ENCODE peak calls at places on chromosomes 6 and 20, in six cellular contexts. One of them, this sample, is unnamed.

GRCh38 chr20:37071481-37071911 is 24.3 kb downstream of the RBL1 start:
- DNase-seq in WERI-Rb-1: no peak
- DNase-seq in nephron progenitor cell: no peak
- DNase-seq in lower leg skin: peak
- DNase-seq in mammary epithelial cell: peak
- DNase-seq in OCI-LY7: no peak
- DNase-seq in this sample: peak

GRCh38 chr6:5053038-5053437 is 32.1 kb upstream of the PPP1R3G start:
- DNase-seq in WERI-Rb-1: no peak
- DNase-seq in nephron progenitor cell: no peak
- DNase-seq in OCI-LY7: no peak
- DNase-seq in lower leg skin: no peak
- DNase-seq in mammary epithelial cell: no peak
- DNase-seq in this sample: no peak

GRCh38 chr6:32950449-32950848 is 2.4 kb downstream of the HLA-DMA start:
- DNase-seq in nephron progenitor cell: no peak
- DNase-seq in lower leg skin: no peak
- DNase-seq in WERI-Rb-1: no peak
- DNase-seq in OCI-LY7: no peak
- DNase-seq in mammary epithelial cell: no peak
- DNase-seq in this sample: no peak

GRCh38 chr6:18504232-18504596 is 117.1 kb downstream of the RNF144B start:
- DNase-seq in WERI-Rb-1: no peak
- DNase-seq in mammary epithelial cell: no peak
- DNase-seq in nephron progenitor cell: no peak
- DNase-seq in lower leg skin: no peak
- DNase-seq in OCI-LY7: no peak
- DNase-seq in this sample: no peak

GRCh38 chr6:108690326-108691000 is 129.7 kb downstream of the FOXO3 start:
- DNase-seq in mammary epithelial cell: peak
- DNase-seq in nephron progenitor cell: no peak
- DNase-seq in lower leg skin: no peak
- DNase-seq in OCI-LY7: no peak
- DNase-seq in WERI-Rb-1: no peak
- DNase-seq in this sample: peak

GRCh38 chr6:43669922-43670622 is 17.5 kb downstream of the MRPS18A start:
- DNase-seq in OCI-LY7: no peak
- DNase-seq in WERI-Rb-1: no peak
- DNase-seq in mammary epithelial cell: no peak
- DNase-seq in nephron progenitor cell: no peak
- DNase-seq in lower leg skin: no peak
- DNase-seq in this sample: no peak

GRCh38 chr6:30325150-30325872 is 1.4 kb upstream of the TRIM39 start:
- DNase-seq in lower leg skin: no peak
- DNase-seq in nephron progenitor cell: peak
- DNase-seq in OCI-LY7: peak
- DNase-seq in mammary epithelial cell: no peak
- DNase-seq in WERI-Rb-1: peak
- DNase-seq in this sample: peak

GRCh38 chr20:36481380-36482043 is 59.8 kb upstream of the MYL9 start:
- DNase-seq in OCI-LY7: no peak
- DNase-seq in mammary epithelial cell: no peak
- DNase-seq in lower leg skin: no peak
- DNase-seq in WERI-Rb-1: peak
- DNase-seq in nephron progenitor cell: no peak
- DNase-seq in this sample: no peak

GRCh38 chr6:51541847-51542246 is 545.6 kb downstream of the PKHD1 start:
- DNase-seq in WERI-Rb-1: no peak
- DNase-seq in OCI-LY7: no peak
- DNase-seq in mammary epithelial cell: peak
- DNase-seq in nephron progenitor cell: no peak
- DNase-seq in lower leg skin: no peak
- DNase-seq in this sample: peak

GRCh38 chr6:112348334-112348874 is 1.3 kb downstream of the RFPL4B start:
- DNase-seq in mammary epithelial cell: no peak
- DNase-seq in lower leg skin: no peak
- DNase-seq in WERI-Rb-1: no peak
- DNase-seq in nephron progenitor cell: no peak
- DNase-seq in OCI-LY7: no peak
- DNase-seq in this sample: no peak

GRCh38 chr6:124800222-124800621 is 162.0 kb upstream of the RNF217 start:
- DNase-seq in mammary epithelial cell: no peak
- DNase-seq in lower leg skin: no peak
- DNase-seq in OCI-LY7: no peak
- DNase-seq in nephron progenitor cell: no peak
- DNase-seq in WERI-Rb-1: no peak
- DNase-seq in this sample: no peak
- TF ChIP-seq CTCF in mammary epithelial cell: no peak
- TF ChIP-seq CTCF in lower leg skin: no peak
- TF ChIP-seq CTCF in OCI-LY7: no peak
- TF ChIP-seq CTCF in nephron progenitor cell: no peak
- TF ChIP-seq CTCF in WERI-Rb-1: no peak
- TF ChIP-seq CTCF in this sample: no peak

DNA sequence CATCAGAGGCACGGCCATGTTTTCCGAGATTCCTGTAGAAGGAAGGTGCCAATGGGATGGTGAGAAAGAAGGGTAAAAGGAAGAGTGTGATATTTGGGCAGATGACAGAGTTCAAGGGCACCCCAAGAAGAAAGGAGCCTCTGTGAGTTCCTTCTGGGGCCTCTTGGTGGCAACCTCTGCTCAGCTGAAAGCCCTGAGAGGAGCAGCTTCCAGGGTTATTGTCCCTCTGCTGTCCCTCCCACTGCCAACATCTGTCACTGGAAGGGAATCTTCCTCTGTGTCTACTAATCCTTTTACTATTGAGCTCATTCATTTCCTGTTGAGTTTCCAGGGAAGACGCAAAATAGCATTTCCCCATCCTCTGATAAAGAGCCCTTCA is 40.0 kb upstream of the KCNK16 start:
- DNase-seq in lower leg skin: no peak
- DNase-seq in nephron progenitor cell: no peak
- DNase-seq in WERI-Rb-1: peak
- DNase-seq in mammary epithelial cell: no peak
- DNase-seq in OCI-LY7: no peak
- DNase-seq in this sample: peak
- TF ChIP-seq CTCF in lower leg skin: no peak
- TF ChIP-seq CTCF in nephron progenitor cell: no peak
- TF ChIP-seq CTCF in WERI-Rb-1: peak
- TF ChIP-seq CTCF in mammary epithelial cell: no peak
- TF ChIP-seq CTCF in OCI-LY7: no peak
- TF ChIP-seq CTCF in this sample: no peak

GRCh38 chr6:128487746-128488145 is 32.7 kb downstream of the PTPRK start:
- DNase-seq in OCI-LY7: no peak
- DNase-seq in lower leg skin: no peak
- DNase-seq in nephron progenitor cell: no peak
- DNase-seq in WERI-Rb-1: no peak
- DNase-seq in mammary epithelial cell: peak
- DNase-seq in this sample: no peak

GRCh38 chr6:128482642-128483041 is 37.8 kb downstream of the PTPRK start:
- DNase-seq in nephron progenitor cell: no peak
- DNase-seq in mammary epithelial cell: no peak
- DNase-seq in OCI-LY7: no peak
- DNase-seq in WERI-Rb-1: no peak
- DNase-seq in lower leg skin: no peak
- DNase-seq in this sample: no peak

GRCh38 chr6:128483472-128484135 is 36.8 kb downstream of the PTPRK start:
- DNase-seq in nephron progenitor cell: no peak
- DNase-seq in OCI-LY7: no peak
- DNase-seq in lower leg skin: no peak
- DNase-seq in mammary epithelial cell: no peak
- DNase-seq in WERI-Rb-1: no peak
- DNase-seq in this sample: no peak

GRCh38 chr6:128491041-128491642 is 29.3 kb downstream of the PTPRK start:
- DNase-seq in WERI-Rb-1: no peak
- DNase-seq in mammary epithelial cell: peak
- DNase-seq in lower leg skin: no peak
- DNase-seq in OCI-LY7: no peak
- DNase-seq in nephron progenitor cell: no peak
- DNase-seq in this sample: no peak

GRCh38 chr6:128487055-128487454 is 33.3 kb downstream of the PTPRK start:
- DNase-seq in WERI-Rb-1: no peak
- DNase-seq in OCI-LY7: no peak
- DNase-seq in lower leg skin: no peak
- DNase-seq in mammary epithelial cell: no peak
- DNase-seq in nephron progenitor cell: no peak
- DNase-seq in this sample: no peak
- TF ChIP-seq CTCF in WERI-Rb-1: peak
- TF ChIP-seq CTCF in OCI-LY7: no peak
- TF ChIP-seq CTCF in lower leg skin: no peak
- TF ChIP-seq CTCF in mammary epithelial cell: peak
- TF ChIP-seq CTCF in nephron progenitor cell: peak
- TF ChIP-seq CTCF in this sample: peak

GRCh38 chr6:26045046-26045938 is 41.9 kb upstream of the HFE start:
- DNase-seq in WERI-Rb-1: no peak
- DNase-seq in mammary epithelial cell: peak
- DNase-seq in lower leg skin: peak
- DNase-seq in nephron progenitor cell: no peak
- DNase-seq in OCI-LY7: peak
- DNase-seq in this sample: peak
- TF ChIP-seq CTCF in WERI-Rb-1: no peak
- TF ChIP-seq CTCF in mammary epithelial cell: peak
- TF ChIP-seq CTCF in lower leg skin: no peak
- TF ChIP-seq CTCF in nephron progenitor cell: no peak
- TF ChIP-seq CTCF in OCI-LY7: peak
- TF ChIP-seq CTCF in this sample: no peak

GRCh38 chr20:6767536-6768227 is at the start of gene BMP2:
- DNase-seq in OCI-LY7: no peak
- DNase-seq in lower leg skin: no peak
- DNase-seq in mammary epithelial cell: peak
- DNase-seq in nephron progenitor cell: peak
- DNase-seq in WERI-Rb-1: peak
- DNase-seq in this sample: peak

GRCh38 chr20:6765469-6766058 is 1.9 kb upstream of the BMP2 start:
- DNase-seq in lower leg skin: no peak
- DNase-seq in WERI-Rb-1: no peak
- DNase-seq in mammary epithelial cell: peak
- DNase-seq in nephron progenitor cell: no peak
- DNase-seq in OCI-LY7: peak
- DNase-seq in this sample: peak

GRCh38 chr20:6768228-6769185 is 1.0 kb downstream of the BMP2 start:
- DNase-seq in nephron progenitor cell: peak
- DNase-seq in OCI-LY7: no peak
- DNase-seq in mammary epithelial cell: peak
- DNase-seq in lower leg skin: peak
- DNase-seq in WERI-Rb-1: no peak
- DNase-seq in this sample: peak

GRCh38 chr20:6766433-6766832 is 1.1 kb upstream of the BMP2 start:
- DNase-seq in WERI-Rb-1: no peak
- DNase-seq in OCI-LY7: no peak
- DNase-seq in lower leg skin: no peak
- DNase-seq in nephron progenitor cell: no peak
- DNase-seq in mammary epithelial cell: no peak
- DNase-seq in this sample: no peak

DNA sequence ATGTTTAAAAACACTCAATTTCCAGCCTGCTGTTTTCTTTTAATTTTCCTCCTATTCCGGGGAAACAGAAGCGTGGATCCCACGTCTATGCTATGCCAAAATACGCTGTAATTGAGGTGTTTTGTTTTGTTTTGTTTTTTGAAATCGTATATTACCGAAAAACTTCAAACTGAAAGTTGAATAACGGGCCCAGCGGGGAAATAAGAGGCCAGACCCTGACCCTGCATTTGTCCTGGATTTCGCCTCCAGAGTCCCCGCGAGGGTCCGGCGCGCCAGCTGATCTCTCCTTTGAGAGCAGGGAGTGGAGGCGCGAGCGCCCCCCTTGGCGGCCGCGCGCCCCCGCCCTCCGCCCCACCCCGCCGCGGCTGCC is 335 bp upstream of the BMP2 start:
- DNase-seq in nephron progenitor cell: no peak
- DNase-seq in mammary epithelial cell: no peak
- DNase-seq in OCI-LY7: no peak
- DNase-seq in WERI-Rb-1: no peak
- DNase-seq in lower leg skin: no peak
- DNase-seq in this sample: no peak
- TF ChIP-seq CTCF in nephron progenitor cell: no peak
- TF ChIP-seq CTCF in mammary epithelial cell: no peak
- TF ChIP-seq CTCF in OCI-LY7: no peak
- TF ChIP-seq CTCF in WERI-Rb-1: no peak
- TF ChIP-seq CTCF in lower leg skin: no peak
- TF ChIP-seq CTCF in this sample: no peak

GRCh38 chr6:75855047-75855446 is 106.0 kb downstream of the MYO6 start:
- DNase-seq in lower leg skin: no peak
- DNase-seq in WERI-Rb-1: peak
- DNase-seq in mammary epithelial cell: peak
- DNase-seq in nephron progenitor cell: peak
- DNase-seq in OCI-LY7: peak
- DNase-seq in this sample: peak
- TF ChIP-seq CTCF in lower leg skin: no peak
- TF ChIP-seq CTCF in WERI-Rb-1: peak
- TF ChIP-seq CTCF in mammary epithelial cell: peak
- TF ChIP-seq CTCF in nephron progenitor cell: peak
- TF ChIP-seq CTCF in OCI-LY7: peak
- TF ChIP-seq CTCF in this sample: peak

DNA sequence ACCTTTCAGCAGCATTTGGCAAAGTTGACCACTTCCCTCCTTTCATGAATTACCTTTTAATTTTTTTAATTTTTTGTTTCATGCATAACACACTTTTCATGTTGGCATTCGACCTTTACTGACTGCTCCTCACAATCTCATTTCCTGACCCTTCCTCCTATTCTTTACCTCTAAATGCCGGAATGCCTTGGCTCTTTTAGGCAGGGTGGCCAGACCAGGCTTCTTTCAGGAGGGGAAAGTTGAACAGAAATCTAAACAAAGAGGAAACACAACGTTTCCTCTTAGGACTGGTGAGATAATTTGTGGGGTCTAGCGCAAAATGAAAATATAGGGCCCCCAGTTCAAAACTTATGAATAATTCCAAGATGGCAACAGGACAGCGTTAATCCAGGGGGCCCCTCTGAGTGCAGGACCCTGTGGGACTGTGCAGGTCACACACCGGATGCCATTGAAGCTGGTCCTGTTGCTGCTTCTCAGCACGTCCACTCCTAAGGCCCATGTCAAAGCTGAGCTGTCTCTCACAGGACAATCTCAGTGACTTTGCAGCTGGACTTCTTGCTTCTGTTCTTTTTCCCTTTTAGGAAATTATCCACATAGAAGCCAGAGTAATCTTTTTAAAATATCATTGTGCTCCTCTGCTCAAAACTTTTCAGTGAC is 313.8 kb downstream of the HDGFL1 start:
- DNase-seq in WERI-Rb-1: no peak
- DNase-seq in OCI-LY7: no peak
- DNase-seq in mammary epithelial cell: no peak
- DNase-seq in lower leg skin: no peak
- DNase-seq in nephron progenitor cell: no peak
- DNase-seq in this sample: no peak
- TF ChIP-seq CTCF in WERI-Rb-1: no peak
- TF ChIP-seq CTCF in OCI-LY7: no peak
- TF ChIP-seq CTCF in mammary epithelial cell: no peak
- TF ChIP-seq CTCF in lower leg skin: no peak
- TF ChIP-seq CTCF in nephron progenitor cell: no peak
- TF ChIP-seq CTCF in this sample: no peak